ENCODE peak calls at places on chromosomes 4 and X, in nine cellular contexts. One of them, this sample, is unnamed.

GRCh38 chr4:22389240-22389871 is 126.5 kb downstream of the ADGRA3 start:
- DNase-seq in ovary: no peak
- DNase-seq in stomach: peak; percentile 45
- DNase-seq in SK-N-SH: peak; percentile 35
- DNase-seq in A549: peak; percentile 7
- DNase-seq in transverse colon: peak; percentile 46
- DNase-seq in suprapubic skin: no peak
- DNase-seq in sigmoid colon: no peak
- DNase-seq in K562: peak; percentile 43
- DNase-seq in this sample: peak; percentile 32

GRCh38 chr4:1278336-1278670 is 11.4 kb upstream of the MAEA start:
- DNase-seq in ovary: no peak
- DNase-seq in stomach: no peak
- DNase-seq in SK-N-SH: no peak
- DNase-seq in A549: peak; percentile 38
- DNase-seq in transverse colon: no peak
- DNase-seq in suprapubic skin: no peak
- DNase-seq in sigmoid colon: no peak
- DNase-seq in K562: no peak
- DNase-seq in this sample: no peak

GRCh38 chrX:44971674-44972073 is 98.7 kb downstream of the KDM6A start:
- DNase-seq in ovary: no peak
- DNase-seq in stomach: peak; percentile 54
- DNase-seq in SK-N-SH: peak; percentile 15
- DNase-seq in A549: no peak
- DNase-seq in transverse colon: no peak
- DNase-seq in suprapubic skin: no peak
- DNase-seq in sigmoid colon: no peak
- DNase-seq in K562: no peak
- DNase-seq in this sample: no peak

GRCh38 chr4:149823770-149824221 is 8.2 kb upstream of the IQCM start:
- DNase-seq in ovary: no peak
- DNase-seq in stomach: no peak
- DNase-seq in SK-N-SH: no peak
- DNase-seq in A549: peak; percentile 19
- DNase-seq in transverse colon: no peak
- DNase-seq in suprapubic skin: no peak
- DNase-seq in sigmoid colon: no peak
- DNase-seq in K562: no peak
- DNase-seq in this sample: no peak

GRCh38 chrX:135009057-135009605 is 13.2 kb downstream of the RTL8B start:
- DNase-seq in ovary: no peak
- DNase-seq in stomach: no peak
- DNase-seq in SK-N-SH: no peak
- DNase-seq in A549: no peak
- DNase-seq in transverse colon: no peak
- DNase-seq in suprapubic skin: no peak
- DNase-seq in sigmoid colon: no peak
- DNase-seq in K562: no peak
- DNase-seq in this sample: no peak

GRCh38 chr4:147736458-147736857 is 4.6 kb downstream of the ARHGAP10 start:
- DNase-seq in ovary: no peak
- DNase-seq in stomach: no peak
- DNase-seq in SK-N-SH: no peak
- DNase-seq in A549: peak; percentile 15
- DNase-seq in transverse colon: no peak
- DNase-seq in suprapubic skin: no peak
- DNase-seq in sigmoid colon: no peak
- DNase-seq in K562: no peak
- DNase-seq in this sample: no peak

GRCh38 chrX:22526339-22526738 is 253.6 kb downstream of the CBLL2 start:
- DNase-seq in ovary: no peak
- DNase-seq in stomach: no peak
- DNase-seq in SK-N-SH: no peak
- DNase-seq in A549: no peak
- DNase-seq in transverse colon: no peak
- DNase-seq in suprapubic skin: no peak
- DNase-seq in sigmoid colon: no peak
- DNase-seq in K562: no peak
- DNase-seq in this sample: no peak

GRCh38 chrX:1531106-1531890 is 5.7 kb downstream of the P2RY8 start:
- DNase-seq in ovary: no peak
- DNase-seq in stomach: no peak
- DNase-seq in SK-N-SH: no peak
- DNase-seq in A549: no peak
- DNase-seq in transverse colon: no peak
- DNase-seq in suprapubic skin: peak; percentile 72
- DNase-seq in sigmoid colon: peak; percentile 24
- DNase-seq in K562: no peak
- DNase-seq in this sample: no peak

GRCh38 chr4:143302526-143302925 is 34.1 kb upstream of the GAB1 start:
- DNase-seq in ovary: no peak
- DNase-seq in stomach: no peak
- DNase-seq in SK-N-SH: no peak
- DNase-seq in A549: no peak
- DNase-seq in transverse colon: no peak
- DNase-seq in suprapubic skin: no peak
- DNase-seq in sigmoid colon: no peak
- DNase-seq in K562: no peak
- DNase-seq in this sample: no peak

GRCh38 chrX:34901761-34902160 is 40.8 kb upstream of the FAM47B start:
- DNase-seq in ovary: no peak
- DNase-seq in stomach: no peak
- DNase-seq in SK-N-SH: no peak
- DNase-seq in A549: no peak
- DNase-seq in transverse colon: no peak
- DNase-seq in suprapubic skin: no peak
- DNase-seq in sigmoid colon: no peak
- DNase-seq in K562: no peak
- DNase-seq in this sample: no peak

GRCh38 chr4:122814426-122814825 is 12.2 kb upstream of the FGF2 start:
- DNase-seq in ovary: no peak
- DNase-seq in stomach: no peak
- DNase-seq in SK-N-SH: no peak
- DNase-seq in A549: no peak
- DNase-seq in transverse colon: no peak
- DNase-seq in suprapubic skin: no peak
- DNase-seq in sigmoid colon: no peak
- DNase-seq in K562: no peak
- DNase-seq in this sample: no peak

GRCh38 chrX:34918856-34919255 is 23.7 kb upstream of the FAM47B start:
- DNase-seq in ovary: no peak
- DNase-seq in stomach: no peak
- DNase-seq in SK-N-SH: peak; percentile 12
- DNase-seq in A549: peak; percentile 29
- DNase-seq in transverse colon: no peak
- DNase-seq in suprapubic skin: no peak
- DNase-seq in sigmoid colon: no peak
- DNase-seq in K562: no peak
- DNase-seq in this sample: no peak

GRCh38 chr4:108950158-108950915 is 187.5 kb upstream of the ETNPPL start:
- DNase-seq in ovary: no peak
- DNase-seq in stomach: no peak
- DNase-seq in SK-N-SH: no peak
- DNase-seq in A549: no peak
- DNase-seq in transverse colon: no peak
- DNase-seq in suprapubic skin: no peak
- DNase-seq in sigmoid colon: no peak
- DNase-seq in K562: no peak
- DNase-seq in this sample: no peak

GRCh38 chrX:78104447-78105176 is 564 bp downstream of the PGK1 start:
- DNase-seq in ovary: peak; percentile 18
- DNase-seq in stomach: peak; percentile 57
- DNase-seq in SK-N-SH: peak; percentile 19
- DNase-seq in A549: peak; percentile 35
- DNase-seq in transverse colon: peak; percentile 70
- DNase-seq in suprapubic skin: peak; percentile 69
- DNase-seq in sigmoid colon: peak; percentile 79
- DNase-seq in K562: peak; percentile 29
- DNase-seq in this sample: no peak

GRCh38 chr4:182519528-182519927 is 276.3 kb downstream of the TENM3 start:
- DNase-seq in ovary: no peak
- DNase-seq in stomach: no peak
- DNase-seq in SK-N-SH: no peak
- DNase-seq in A549: no peak
- DNase-seq in transverse colon: no peak
- DNase-seq in suprapubic skin: no peak
- DNase-seq in sigmoid colon: no peak
- DNase-seq in K562: no peak
- DNase-seq in this sample: no peak

DNA sequence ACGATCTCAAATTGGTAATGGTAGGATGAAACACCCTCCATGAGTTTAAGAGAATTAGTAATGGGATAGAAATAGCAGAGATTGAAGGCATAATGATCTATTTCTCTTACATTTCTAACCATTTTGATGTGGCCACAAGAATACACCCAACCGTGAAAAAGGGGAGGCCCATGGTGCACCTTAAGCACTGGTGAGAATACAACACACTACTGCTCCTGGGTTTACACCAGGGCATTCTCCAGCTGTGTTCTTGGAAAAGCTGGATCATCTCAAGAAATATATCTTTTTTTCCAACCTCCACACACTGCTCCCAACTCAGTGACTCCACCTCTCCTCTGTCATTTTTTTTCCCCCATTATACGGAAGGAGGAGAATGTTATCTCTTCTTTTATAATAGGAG is 1.5 kb downstream of the QRFPR start:
- DNase-seq in ovary: no peak
- DNase-seq in stomach: no peak
- DNase-seq in SK-N-SH: no peak
- DNase-seq in A549: no peak
- DNase-seq in transverse colon: no peak
- DNase-seq in suprapubic skin: no peak
- DNase-seq in sigmoid colon: no peak
- DNase-seq in K562: no peak
- DNase-seq in this sample: no peak
- H3K4me3 ChIP-seq in ovary: no peak overlapping the region
- H3K4me3 ChIP-seq in stomach: no peak overlapping the region
- H3K4me3 ChIP-seq in SK-N-SH: no peak overlapping the region
- H3K4me3 ChIP-seq in A549: no peak overlapping the region
- H3K4me3 ChIP-seq in transverse colon: no peak overlapping the region
- H3K4me3 ChIP-seq in suprapubic skin: no peak overlapping the region
- H3K4me3 ChIP-seq in sigmoid colon: no peak overlapping the region
- H3K4me3 ChIP-seq in K562: no peak overlapping the region
- H3K4me3 ChIP-seq in this sample: no peak overlapping the region

GRCh38 chrX:95383778-95384177 is 1300.9 kb upstream of the DIAPH2 start:
- DNase-seq in ovary: no peak
- DNase-seq in stomach: no peak
- DNase-seq in SK-N-SH: no peak
- DNase-seq in A549: no peak
- DNase-seq in transverse colon: no peak
- DNase-seq in suprapubic skin: no peak
- DNase-seq in sigmoid colon: no peak
- DNase-seq in K562: no peak
- DNase-seq in this sample: no peak
- TF ChIP-seq EP300 in ovary: no peak
- TF ChIP-seq EP300 in stomach: no peak
- TF ChIP-seq EP300 in SK-N-SH: no peak
- TF ChIP-seq EP300 in A549: no peak
- TF ChIP-seq EP300 in transverse colon: no peak
- TF ChIP-seq EP300 in suprapubic skin: no peak
- TF ChIP-seq EP300 in sigmoid colon: no peak
- TF ChIP-seq EP300 in K562: no peak
- TF ChIP-seq EP300 in this sample: no peak

DNA sequence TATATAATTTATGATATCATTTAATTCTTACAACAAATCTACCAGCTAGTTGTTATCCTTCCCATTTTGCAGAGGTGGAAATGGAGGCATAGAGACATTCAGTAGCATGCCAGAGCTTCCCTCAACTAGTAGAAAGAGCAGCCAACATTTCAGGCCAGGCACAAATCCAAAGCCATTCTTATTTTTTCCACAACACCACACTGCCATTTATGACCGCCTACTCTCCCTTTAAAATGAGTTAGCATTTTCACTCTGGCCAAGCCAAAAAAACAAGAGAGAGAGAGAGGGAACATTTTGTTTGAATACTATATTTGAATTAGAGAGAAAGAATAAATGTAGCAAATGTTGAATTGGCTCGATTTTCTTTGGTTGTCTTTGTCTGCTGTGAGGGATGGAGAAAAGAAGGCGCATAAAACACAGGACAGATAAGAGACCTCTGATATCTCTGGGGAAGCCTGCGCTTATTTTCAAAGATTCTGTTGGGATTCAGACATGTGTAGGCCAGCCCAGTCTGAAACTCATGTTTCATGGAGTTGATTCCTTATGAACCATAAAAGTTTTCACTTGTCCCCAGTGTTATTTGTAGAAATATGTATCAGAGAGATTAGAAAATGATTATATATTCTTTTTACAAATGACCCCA is 265.7 kb downstream of the RAB28 start:
- DNase-seq in ovary: no peak
- DNase-seq in stomach: no peak
- DNase-seq in SK-N-SH: no peak
- DNase-seq in A549: no peak
- DNase-seq in transverse colon: no peak
- DNase-seq in suprapubic skin: no peak
- DNase-seq in sigmoid colon: peak; percentile 75
- DNase-seq in K562: no peak
- DNase-seq in this sample: no peak
- H3K4me3 ChIP-seq in ovary: no peak overlapping the region
- H3K4me3 ChIP-seq in stomach: no peak overlapping the region
- H3K4me3 ChIP-seq in SK-N-SH: no peak overlapping the region
- H3K4me3 ChIP-seq in A549: no peak overlapping the region
- H3K4me3 ChIP-seq in transverse colon: no peak overlapping the region
- H3K4me3 ChIP-seq in suprapubic skin: no peak overlapping the region
- H3K4me3 ChIP-seq in sigmoid colon: no peak overlapping the region
- H3K4me3 ChIP-seq in K562: no peak overlapping the region
- H3K4me3 ChIP-seq in this sample: no peak overlapping the region

GRCh38 chr4:152554742-152555141 is 18.9 kb upstream of the FBXW7 start:
- DNase-seq in ovary: no peak
- DNase-seq in stomach: no peak
- DNase-seq in SK-N-SH: no peak
- DNase-seq in A549: no peak
- DNase-seq in transverse colon: no peak
- DNase-seq in suprapubic skin: no peak
- DNase-seq in sigmoid colon: no peak
- DNase-seq in K562: no peak
- DNase-seq in this sample: no peak
- TF ChIP-seq EP300 in ovary: no peak
- TF ChIP-seq EP300 in stomach: no peak
- TF ChIP-seq EP300 in SK-N-SH: no peak
- TF ChIP-seq EP300 in A549: no peak
- TF ChIP-seq EP300 in transverse colon: no peak
- TF ChIP-seq EP300 in suprapubic skin: no peak
- TF ChIP-seq EP300 in sigmoid colon: no peak
- TF ChIP-seq EP300 in K562: no peak
- TF ChIP-seq EP300 in this sample: no peak